ENCODE peak calls at places on chromosome 15, in six cellular contexts. One of them, this sample, is unnamed. For H3K36me3 and H3K9me3, the result is how much of the 10 kb centered on the place peaks cover.

GRCh38 chr15:80836223-80836622 is 57.1 kb downstream of the CEMIP start:
- DNase-seq in tibial nerve: no peak
- DNase-seq in stomach: no peak
- DNase-seq in transverse colon: no peak
- DNase-seq in sigmoid colon: no peak
- DNase-seq in ovary: no peak
- DNase-seq in this sample: no peak

GRCh38 chr15:42279234-42279723 is 6.0 kb upstream of the TMEM87A start:
- DNase-seq in tibial nerve: no peak
- DNase-seq in stomach: no peak
- DNase-seq in transverse colon: no peak
- DNase-seq in sigmoid colon: no peak
- DNase-seq in ovary: no peak
- DNase-seq in this sample: no peak

GRCh38 chr15:74961616-74962015 is 5.0 kb upstream of the RPP25 start:
- DNase-seq in tibial nerve: no peak
- DNase-seq in stomach: no peak
- DNase-seq in transverse colon: no peak
- DNase-seq in sigmoid colon: no peak
- DNase-seq in ovary: no peak
- DNase-seq in this sample: no peak

GRCh38 chr15:92663250-92663951 is 7.8 kb upstream of the FAM174B start:
- DNase-seq in tibial nerve: no peak
- DNase-seq in stomach: no peak
- DNase-seq in transverse colon: no peak
- DNase-seq in sigmoid colon: no peak
- DNase-seq in ovary: no peak
- DNase-seq in this sample: no peak

GRCh38 chr15:100372695-100373036 is 30.9 kb upstream of the ADAMTS17 start:
- DNase-seq in tibial nerve: no peak
- DNase-seq in stomach: no peak
- DNase-seq in transverse colon: no peak
- DNase-seq in sigmoid colon: no peak
- DNase-seq in ovary: no peak
- DNase-seq in this sample: no peak

GRCh38 chr15:76059320-76060097 is at the start of gene TMEM266:
- DNase-seq in tibial nerve: no peak
- DNase-seq in stomach: peak
- DNase-seq in transverse colon: peak
- DNase-seq in sigmoid colon: no peak
- DNase-seq in ovary: peak
- DNase-seq in this sample: peak

GRCh38 chr15:98787936-98788757 is 139.8 kb downstream of the IGF1R start:
- DNase-seq in tibial nerve: no peak
- DNase-seq in stomach: no peak
- DNase-seq in transverse colon: peak
- DNase-seq in sigmoid colon: no peak
- DNase-seq in ovary: no peak
- DNase-seq in this sample: peak

GRCh38 chr15:34855397-34855796 is 60.0 kb upstream of the ACTC1 start:
- DNase-seq in tibial nerve: no peak
- DNase-seq in stomach: no peak
- DNase-seq in transverse colon: no peak
- DNase-seq in sigmoid colon: no peak
- DNase-seq in ovary: no peak
- DNase-seq in this sample: no peak

GRCh38 chr15:33964665-33965040 is 3.6 kb upstream of the CHRM5 start:
- DNase-seq in tibial nerve: no peak
- DNase-seq in stomach: no peak
- DNase-seq in transverse colon: no peak
- DNase-seq in sigmoid colon: no peak
- DNase-seq in ovary: no peak
- DNase-seq in this sample: no peak

GRCh38 chr15:91912336-91912735 is 58.8 kb downstream of the SLCO3A1 start:
- DNase-seq in tibial nerve: no peak
- DNase-seq in stomach: no peak
- DNase-seq in transverse colon: no peak
- DNase-seq in sigmoid colon: no peak
- DNase-seq in ovary: no peak
- DNase-seq in this sample: no peak

GRCh38 chr15:78565951-78566774 is 843 bp downstream of the CHRNA5 start:
- DNase-seq in tibial nerve: peak
- DNase-seq in stomach: no peak
- DNase-seq in transverse colon: peak
- DNase-seq in sigmoid colon: no peak
- DNase-seq in ovary: no peak
- DNase-seq in this sample: no peak

GRCh38 chr15:100501095-100501494 is 27.7 kb downstream of the CERS3 start:
- DNase-seq in tibial nerve: no peak
- DNase-seq in stomach: no peak
- DNase-seq in transverse colon: no peak
- DNase-seq in sigmoid colon: no peak
- DNase-seq in ovary: no peak
- DNase-seq in this sample: no peak

GRCh38 chr15:40793216-40793989 is 13.5 kb upstream of the ZFYVE19 start:
- DNase-seq in tibial nerve: no peak
- DNase-seq in stomach: peak
- DNase-seq in transverse colon: peak
- DNase-seq in sigmoid colon: no peak
- DNase-seq in ovary: no peak
- DNase-seq in this sample: no peak

GRCh38 chr15:69783211-69783610 is 314.5 kb downstream of the TLE3 start:
- DNase-seq in tibial nerve: no peak
- DNase-seq in stomach: no peak
- DNase-seq in transverse colon: no peak
- DNase-seq in sigmoid colon: no peak
- DNase-seq in ovary: no peak
- DNase-seq in this sample: no peak

GRCh38 chr15:63968700-63969099 is 77.6 kb downstream of the DAPK2 start:
- DNase-seq in tibial nerve: no peak
- DNase-seq in stomach: no peak
- DNase-seq in transverse colon: peak
- DNase-seq in sigmoid colon: no peak
- DNase-seq in ovary: no peak
- DNase-seq in this sample: no peak

GRCh38 chr15:63490345-63491034 is 13.9 kb upstream of the USP3 start:
- DNase-seq in tibial nerve: peak
- DNase-seq in stomach: no peak
- DNase-seq in transverse colon: no peak
- DNase-seq in sigmoid colon: no peak
- DNase-seq in ovary: no peak
- DNase-seq in this sample: peak

GRCh38 chr15:28952666-28953491 is 67.1 kb downstream of the APBA2 start:
- DNase-seq in tibial nerve: no peak
- DNase-seq in stomach: no peak
- DNase-seq in transverse colon: no peak
- DNase-seq in sigmoid colon: peak
- DNase-seq in ovary: peak
- DNase-seq in this sample: no peak

GRCh38 chr15:96692826-96693225 is 362.3 kb downstream of the NR2F2 start:
- DNase-seq in tibial nerve: no peak
- DNase-seq in stomach: no peak
- DNase-seq in transverse colon: no peak
- DNase-seq in sigmoid colon: no peak
- DNase-seq in ovary: no peak
- DNase-seq in this sample: no peak

GRCh38 chr15:76866716-76867321 is 38.3 kb downstream of the SCAPER start:
- DNase-seq in tibial nerve: no peak
- DNase-seq in stomach: no peak
- DNase-seq in transverse colon: no peak
- DNase-seq in sigmoid colon: no peak
- DNase-seq in ovary: no peak
- DNase-seq in this sample: no peak

GRCh38 chr15:101684384-101684783 is 32.2 kb upstream of the TM2D3 start:
- DNase-seq in tibial nerve: no peak
- DNase-seq in stomach: no peak
- DNase-seq in transverse colon: no peak
- DNase-seq in sigmoid colon: no peak
- DNase-seq in ovary: no peak
- DNase-seq in this sample: no peak

GRCh38 chr15:85494035-85494793 is 113.8 kb downstream of the AKAP13 start:
- DNase-seq in tibial nerve: no peak
- DNase-seq in stomach: no peak
- DNase-seq in transverse colon: no peak
- DNase-seq in sigmoid colon: no peak
- DNase-seq in ovary: no peak
- DNase-seq in this sample: no peak

GRCh38 chr15:68999091-68999490 is 15.4 kb upstream of the NOX5 start:
- DNase-seq in tibial nerve: no peak
- DNase-seq in stomach: no peak
- DNase-seq in transverse colon: no peak
- DNase-seq in sigmoid colon: no peak
- DNase-seq in ovary: no peak
- DNase-seq in this sample: no peak

GRCh38 chr15:99717129-99718024 is 15.9 kb downstream of the LYSMD4 start:
- DNase-seq in tibial nerve: no peak
- DNase-seq in stomach: no peak
- DNase-seq in transverse colon: no peak
- DNase-seq in sigmoid colon: no peak
- DNase-seq in ovary: peak
- DNase-seq in this sample: peak

GRCh38 chr15:29458361-29458760 is 188.7 kb upstream of the NSMCE3 start:
- DNase-seq in tibial nerve: no peak
- DNase-seq in stomach: no peak
- DNase-seq in transverse colon: no peak
- DNase-seq in sigmoid colon: no peak
- DNase-seq in ovary: no peak
- DNase-seq in this sample: no peak

GRCh38 chr15:74664028-74664616 is 31.7 kb downstream of the EDC3 start:
- DNase-seq in tibial nerve: peak
- DNase-seq in stomach: peak
- DNase-seq in transverse colon: peak
- DNase-seq in sigmoid colon: no peak
- DNase-seq in ovary: no peak
- DNase-seq in this sample: peak

GRCh38 chr15:48796930-48797329 is 13.9 kb downstream of the CEP152 start:
- DNase-seq in tibial nerve: no peak
- DNase-seq in stomach: no peak
- DNase-seq in transverse colon: no peak
- DNase-seq in sigmoid colon: no peak
- DNase-seq in ovary: no peak
- DNase-seq in this sample: no peak

GRCh38 chr15:72358532-72359180 is 17.2 kb downstream of the HEXA start:
- DNase-seq in tibial nerve: peak
- DNase-seq in stomach: peak
- DNase-seq in transverse colon: peak
- DNase-seq in sigmoid colon: peak
- DNase-seq in ovary: no peak
- DNase-seq in this sample: no peak

DNA sequence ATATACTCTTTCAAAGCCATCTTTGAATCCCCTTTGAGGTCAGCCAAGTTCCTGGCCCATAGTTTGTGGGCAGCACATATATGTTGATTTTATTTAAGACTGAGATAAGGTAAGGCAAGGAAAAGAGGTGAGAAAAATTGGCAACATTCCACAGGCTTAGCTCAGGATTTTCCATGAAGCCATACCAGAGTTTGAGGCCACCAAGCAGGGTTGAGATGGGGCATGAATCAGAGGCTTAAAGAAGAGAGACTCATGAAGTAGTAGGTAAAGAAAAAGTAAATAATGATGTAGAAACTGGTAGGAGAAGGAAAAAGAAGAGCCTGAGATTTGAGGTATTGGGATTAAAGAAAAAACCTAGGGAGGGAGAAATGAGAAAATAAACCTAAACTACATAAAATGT is 89.2 kb downstream of the MYO5A start:
- DNase-seq in tibial nerve: no peak
- DNase-seq in stomach: no peak
- DNase-seq in transverse colon: no peak
- DNase-seq in sigmoid colon: no peak
- DNase-seq in ovary: no peak
- DNase-seq in this sample: no peak
- H3K36me3 ChIP-seq in tibial nerve: under half
- H3K36me3 ChIP-seq in stomach: under half
- H3K36me3 ChIP-seq in transverse colon: under half
- H3K36me3 ChIP-seq in sigmoid colon: under half
- H3K36me3 ChIP-seq in ovary: under half
- H3K36me3 ChIP-seq in this sample: under half

GRCh38 chr15:90400759-90401314 is 12.8 kb downstream of the IQGAP1 start:
- DNase-seq in tibial nerve: peak
- DNase-seq in stomach: peak
- DNase-seq in transverse colon: peak
- DNase-seq in sigmoid colon: peak
- DNase-seq in ovary: peak
- DNase-seq in this sample: peak
- TF ChIP-seq EP300 in tibial nerve: peak
- TF ChIP-seq EP300 in stomach: no peak
- TF ChIP-seq EP300 in transverse colon: peak
- TF ChIP-seq EP300 in sigmoid colon: no peak
- TF ChIP-seq EP300 in ovary: no peak
- TF ChIP-seq EP300 in this sample: no peak

GRCh38 chr15:25068696-25069095 is 113.9 kb downstream of the SNRPN start:
- DNase-seq in tibial nerve: no peak
- DNase-seq in stomach: no peak
- DNase-seq in transverse colon: no peak
- DNase-seq in sigmoid colon: no peak
- DNase-seq in ovary: no peak
- DNase-seq in this sample: no peak
- H3K9me3 ChIP-seq in tibial nerve: half or more
- H3K9me3 ChIP-seq in stomach: half or more
- H3K9me3 ChIP-seq in transverse colon: half or more
- H3K9me3 ChIP-seq in sigmoid colon: half or more
- H3K9me3 ChIP-seq in ovary: half or more
- H3K9me3 ChIP-seq in this sample: half or more

GRCh38 chr15:51966192-51966591 is 5.4 kb downstream of the LEO1 start:
- DNase-seq in tibial nerve: no peak
- DNase-seq in stomach: no peak
- DNase-seq in transverse colon: no peak
- DNase-seq in sigmoid colon: no peak
- DNase-seq in ovary: no peak
- DNase-seq in this sample: no peak

GRCh38 chr15:51969728-51970127 is 1.9 kb downstream of the LEO1 start:
- DNase-seq in tibial nerve: no peak
- DNase-seq in stomach: no peak
- DNase-seq in transverse colon: no peak
- DNase-seq in sigmoid colon: no peak
- DNase-seq in ovary: no peak
- DNase-seq in this sample: no peak

GRCh38 chr15:51970132-51970817 is 1.3 kb downstream of the LEO1 start:
- DNase-seq in tibial nerve: no peak
- DNase-seq in stomach: no peak
- DNase-seq in transverse colon: no peak
- DNase-seq in sigmoid colon: no peak
- DNase-seq in ovary: no peak
- DNase-seq in this sample: no peak

GRCh38 chr15:51967583-51967982 is 4.0 kb downstream of the LEO1 start:
- DNase-seq in tibial nerve: no peak
- DNase-seq in stomach: no peak
- DNase-seq in transverse colon: no peak
- DNase-seq in sigmoid colon: no peak
- DNase-seq in ovary: no peak
- DNase-seq in this sample: no peak

DNA sequence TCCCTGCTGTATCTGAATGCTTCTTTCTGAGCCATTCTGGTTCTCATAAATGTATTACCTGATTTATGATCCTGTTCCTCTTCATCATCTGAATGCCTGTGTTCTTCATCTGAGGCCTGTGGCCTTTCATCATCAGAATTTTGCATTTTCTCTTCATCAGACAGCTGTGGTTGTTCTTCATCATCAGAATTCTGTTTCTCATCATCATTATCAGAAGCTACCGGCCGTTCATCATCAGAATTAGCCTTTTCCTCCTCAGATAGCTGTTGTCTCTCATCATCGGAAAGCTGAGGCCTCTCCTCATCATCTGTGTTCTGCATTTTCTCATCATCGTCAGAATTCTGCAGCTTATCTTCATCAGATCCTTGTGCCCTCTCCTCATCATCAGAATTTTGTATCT is 5.9 kb downstream of the LEO1 start:
- DNase-seq in tibial nerve: no peak
- DNase-seq in stomach: no peak
- DNase-seq in transverse colon: no peak
- DNase-seq in sigmoid colon: no peak
- DNase-seq in ovary: no peak
- DNase-seq in this sample: no peak
- H3K36me3 ChIP-seq in tibial nerve: under half
- H3K36me3 ChIP-seq in stomach: under half
- H3K36me3 ChIP-seq in transverse colon: under half
- H3K36me3 ChIP-seq in sigmoid colon: under half
- H3K36me3 ChIP-seq in ovary: under half
- H3K36me3 ChIP-seq in this sample: under half